ENCODE peak calls at places on chromosomes 13 and 19, in nine cellular contexts. E, V, R, W, Q, G, C, D and L are unnamed samples.

GRCh38 chr13:97433727-97434416 is at the start of gene RAP2A:
- DNase-seq in E (peak; percentile 88), V (peak; percentile 77), R (peak; percentile 88), W (peak; percentile 97), Q (peak; percentile 93), G (peak; percentile 96), C (peak; percentile 70), D (peak; percentile 92), L (peak; percentile 85)

GRCh38 chr19:55341191-55342043 is 1.7 kb downstream of the KMT5C start:
- DNase-seq in E (peak; percentile 72), V (peak; percentile 62), R (peak; percentile 81), W (peak; percentile 94), Q (peak; percentile 83), G (no peak), C (peak; percentile 59), D (peak; percentile 90), L (peak; percentile 83)

GRCh38 chr13:81540777-81541176 is 1199.9 kb upstream of the SPRY2 start:
- DNase-seq in E (no peak), V (peak; percentile 3), R (no peak), W (peak; percentile 8), Q (no peak), G (no peak), C (peak; percentile 1), D (no peak), L (no peak)

GRCh38 chr13:114099191-114099590 is 33.2 kb downstream of the RASA3 start:
- DNase-seq in E (no peak), V (peak; percentile 73), R (no peak), W (peak; percentile 84), Q (no peak), G (peak; percentile 91), C (peak; percentile 82), D (peak; percentile 86), L (peak; percentile 28)

GRCh38 chr13:24888291-24888931 is 124.4 kb downstream of the RNF17 start:
- DNase-seq in E (no peak), V (no peak), R (no peak), W (no peak), Q (no peak), G (no peak), C (no peak), D (no peak), L (no peak)

GRCh38 chr19:662207-662961 is 630 bp downstream of the RNF126 start:
- DNase-seq in E (no peak), V (peak; percentile 38), R (peak; percentile 77), W (peak; percentile 78), Q (peak; percentile 46), G (no peak), C (no peak), D (no peak), L (no peak)

GRCh38 chr19:56538761-56539263 is at the start of gene ZFP28:
- DNase-seq in E (peak; percentile 49), V (no peak), R (peak; percentile 77), W (peak; percentile 96), Q (peak; percentile 75), G (no peak), C (no peak), D (peak; percentile 80), L (peak; percentile 56)

GRCh38 chr19:20367811-20368294 is 197.7 kb downstream of the ZNF737 start:
- DNase-seq in E (peak; percentile 16), V (no peak), R (no peak), W (peak; percentile 96), Q (peak; percentile 6), G (no peak), C (no peak), D (peak; percentile 75), L (peak; percentile 11)

GRCh38 chr13:21164631-21165030 is 11.7 kb downstream of the SKA3 start:
- DNase-seq in E (no peak), V (peak; percentile 57), R (no peak), W (no peak), Q (no peak), G (no peak), C (no peak), D (no peak), L (no peak)